ENCODE peak calls at places on chromosomes 1 and 21, in ten cellular contexts. K is CD8-positive, alpha-beta T cell; T is ovary; M is Caco-2; F is PC-3; Q is IMR-90; O is CD4-positive, CD25-positive, alpha-beta regulatory T cell; H is prostate gland; E is endodermal cell; Z is PC-9. L is an unnamed sample.

GRCh38 chr1:67256291-67257172 is 51.1 kb upstream of the IL12RB2 start:
- DNase-seq in Q (no peak), E (no peak), K (no peak), T (no peak), Z (no peak), O (no peak), M (no peak), F (no peak), H (no peak), L (no peak)

GRCh38 chr1:27862671-27863551 is 9.4 kb upstream of the THEMIS2 start:
- DNase-seq in E (no peak), H (no peak), T (no peak), O (no peak), K (no peak), M (no peak), Z (peak; percentile 92), Q (peak; percentile 99), F (peak; percentile 97), L (no peak)

GRCh38 chr1:212595787-212596714 is 12.5 kb upstream of the ATF3 start:
- DNase-seq in H (peak; percentile 38), K (peak; percentile 28), E (peak; percentile 71), F (peak; percentile 100), O (no peak), Q (peak; percentile 99), Z (peak; percentile 99), M (peak; percentile 67), T (no peak), L (no peak)

GRCh38 chr1:195584870-195585624 is 1023.2 kb downstream of the KCNT2 start:
- DNase-seq in H (no peak), Q (peak; percentile 15), K (no peak), T (no peak), Z (no peak), E (peak; percentile 73), M (peak; percentile 6), O (no peak), F (peak; percentile 58), L (no peak)

GRCh38 chr1:117232551-117232950 is 21.8 kb upstream of the VTCN1 start:
- DNase-seq in O (no peak), Q (no peak), E (no peak), F (peak; percentile 14), H (no peak), K (no peak), T (no peak), Z (peak; percentile 88), M (no peak), L (no peak)

GRCh38 chr1:9753121-9753531 is 70.6 kb downstream of the CLSTN1 start:
- DNase-seq in F (peak; percentile 56), T (peak; percentile 68), K (no peak), H (no peak), Z (no peak), O (no peak), E (no peak), Q (peak; percentile 86), M (no peak), L (no peak)

GRCh38 chr1:19656780-19657475 is 7.7 kb upstream of the HTR6 start:
- DNase-seq in Q (no peak), K (no peak), H (no peak), E (peak; percentile 73), O (no peak), F (no peak), Z (no peak), M (no peak), T (peak; percentile 46), L (no peak)

GRCh38 chr1:210792250-210792649 is 341.7 kb downstream of the KCNH1 start:
- DNase-seq in F (no peak), O (no peak), E (no peak), K (no peak), Z (no peak), M (peak; percentile 32), T (no peak), H (no peak), Q (no peak), L (no peak)

GRCh38 chr21:25636727-25637126 is 2.3 kb upstream of the JAM2 start:
- DNase-seq in O (no peak), H (no peak), E (no peak), M (no peak), T (no peak), Q (peak; percentile 23), K (no peak), F (no peak), Z (no peak), L (no peak)

GRCh38 chr21:31351438-31351837 is 7.4 kb upstream of the TIAM1 start:
- DNase-seq in M (no peak), O (no peak), Q (peak; percentile 61), H (no peak), Z (peak; percentile 91), T (no peak), E (no peak), K (no peak), F (peak; percentile 94), L (no peak)

GRCh38 chr1:178724734-178725602 is at the start of gene RALGPS2:
- DNase-seq in Z (peak; percentile 57), H (peak; percentile 63), O (peak; percentile 16), K (peak; percentile 62), E (peak; percentile 90), Q (peak; percentile 67), M (peak; percentile 78), T (peak; percentile 83), F (peak; percentile 72), L (peak; percentile 61)

GRCh38 chr1:2966940-2967725 is 54.1 kb upstream of the ACTRT2 start:
- DNase-seq in O (no peak), E (no peak), Z (no peak), K (no peak), Q (no peak), F (no peak), M (no peak), T (peak; percentile 36), H (no peak), L (peak; percentile 33)

GRCh38 chr1:2965676-2966075 is 55.6 kb upstream of the ACTRT2 start:
- DNase-seq in M (no peak), Q (no peak), F (no peak), H (no peak), E (no peak), O (no peak), K (no peak), T (no peak), Z (no peak), L (no peak)

GRCh38 chr1:2968471-2968881 is 52.8 kb upstream of the ACTRT2 start:
- DNase-seq in F (no peak), T (peak; percentile 64), Q (no peak), O (no peak), Z (no peak), E (no peak), M (no peak), H (no peak), K (no peak), L (no peak)

GRCh38 chr1:2967881-2968280 is 53.4 kb upstream of the ACTRT2 start:
- DNase-seq in E (no peak), O (no peak), F (no peak), T (peak; percentile 29), K (no peak), Q (no peak), H (no peak), M (no peak), Z (no peak), L (no peak)

DNA sequence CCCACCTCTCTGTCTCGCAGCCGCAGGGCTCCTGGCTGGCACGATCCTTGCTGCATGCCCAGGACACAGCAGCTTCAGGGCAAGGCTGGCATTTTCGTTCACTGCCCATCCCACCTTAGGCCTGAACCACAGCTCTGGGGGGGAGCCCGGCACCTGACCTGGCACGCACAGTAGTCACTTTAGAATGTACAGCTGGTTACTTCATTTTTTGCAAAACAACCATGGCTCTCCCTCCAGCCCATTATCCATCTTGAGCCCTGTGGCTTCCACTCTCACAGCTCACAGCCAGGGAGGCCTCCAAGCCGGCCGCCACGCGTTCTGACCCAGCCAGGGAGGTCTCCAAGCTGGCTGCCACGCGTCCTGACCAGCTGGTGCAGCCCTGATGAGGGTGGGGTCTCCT is 54.8 kb upstream of the ACTRT2 start:
- DNase-seq in M (no peak), H (no peak), O (no peak), F (no peak), Q (no peak), E (no peak), T (peak; percentile 48), K (no peak), Z (no peak), L (no peak)
- H3K9me3 ChIP-seq in M (no peaks in the 10 kb centered on the region), H (no peaks in the 10 kb centered on the region), O (no peaks in the 10 kb centered on the region), F (peaks cover 4% of the 10 kb centered on the region), Q (peaks cover 70% of the 10 kb centered on the region), E (peaks cover 36% of the 10 kb centered on the region), T (no peaks in the 10 kb centered on the region), K (no peaks in the 10 kb centered on the region), Z (no peaks in the 10 kb centered on the region), L (no peaks in the 10 kb centered on the region)

GRCh38 chr1:23601104-23601967 is 42.0 kb upstream of the ID3 start:
- DNase-seq in F (no peak), Q (no peak), T (no peak), K (no peak), O (no peak), Z (no peak), E (no peak), H (no peak), M (no peak), L (peak; percentile 67)
- H3K4me3 ChIP-seq in F (no peak overlapping the region), Q (no peak overlapping the region), T (no peak overlapping the region), K (peak overlapping the region; percentile 63), O (peak overlapping the region; percentile 41), Z (no peak overlapping the region), E (no peak overlapping the region), H (no peak overlapping the region), M (no peak overlapping the region), L (peak overlapping the region; percentile 56)

DNA sequence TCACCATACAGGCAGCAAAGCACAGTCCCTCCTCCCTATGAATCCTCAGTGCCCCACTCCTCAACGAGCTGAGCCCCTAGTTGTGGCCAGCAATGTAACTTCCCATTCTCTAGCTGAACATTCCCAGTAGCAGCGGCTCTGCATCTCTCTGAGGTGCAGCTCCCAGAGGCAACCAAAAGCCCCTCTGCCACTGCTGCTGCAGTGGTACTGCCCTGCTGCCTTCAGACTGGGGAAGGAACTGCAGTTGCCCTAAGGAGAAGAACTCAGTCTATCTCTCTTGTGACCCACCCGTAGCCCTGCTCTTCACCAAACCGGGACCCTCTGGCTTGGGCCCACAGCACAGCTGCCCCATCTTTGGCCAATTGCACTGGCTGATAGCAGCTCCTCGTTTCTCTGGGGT is 31.6 kb downstream of the PYHIN1 start:
- DNase-seq in E (peak; percentile 61), M (no peak), Q (no peak), O (no peak), K (no peak), H (no peak), F (no peak), Z (no peak), T (no peak), L (no peak)
- H3K9me3 ChIP-seq in E (no peaks in the 10 kb centered on the region), M (no peaks in the 10 kb centered on the region), Q (no peaks in the 10 kb centered on the region), O (peaks cover 24% of the 10 kb centered on the region), K (no peaks in the 10 kb centered on the region), H (no peaks in the 10 kb centered on the region), F (no peaks in the 10 kb centered on the region), Z (no peaks in the 10 kb centered on the region), T (no peaks in the 10 kb centered on the region), L (peaks cover 5% of the 10 kb centered on the region)

DNA sequence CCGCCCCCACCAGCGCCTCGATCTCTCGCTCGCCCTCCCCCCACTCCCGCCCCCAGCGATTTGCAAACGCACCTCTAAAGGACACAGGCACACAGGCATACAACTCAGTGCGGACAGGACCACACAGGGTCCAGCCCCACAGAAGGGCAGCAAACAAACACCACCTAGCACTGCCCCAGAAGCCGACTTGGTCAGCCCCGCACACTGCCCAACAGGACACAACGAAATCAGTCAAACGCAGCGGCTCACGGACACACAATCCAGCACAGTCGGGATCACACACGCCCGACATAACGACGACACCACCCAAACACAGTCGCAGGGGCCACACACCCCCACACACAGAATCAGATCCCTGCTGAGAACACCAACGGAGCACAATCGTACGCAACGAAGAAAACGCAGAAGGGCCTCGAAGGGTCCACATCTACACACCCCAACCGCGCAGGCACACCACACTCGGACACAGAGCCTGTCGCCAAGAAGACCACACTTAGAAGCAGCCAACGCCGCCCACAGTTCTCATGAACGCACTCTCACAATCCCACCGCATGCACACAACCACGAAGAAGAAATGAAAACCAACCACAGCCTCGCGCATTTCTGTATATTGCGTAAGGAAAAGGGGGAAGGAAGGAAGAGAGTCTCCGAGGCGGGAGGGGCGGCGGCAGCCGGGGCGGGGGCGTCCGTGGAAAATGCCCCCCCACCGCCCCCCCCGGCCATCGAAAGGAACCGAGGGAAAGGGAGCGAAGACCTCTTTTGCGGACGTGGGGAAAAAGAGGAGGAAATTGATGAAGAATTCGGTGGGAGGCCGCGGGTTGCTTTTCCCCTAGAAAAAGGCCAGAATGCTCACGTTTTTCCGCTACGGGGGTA is 475 bp downstream of the TAL1 start:
- DNase-seq in E (peak; percentile 78), M (peak; percentile 41), F (no peak), O (no peak), T (no peak), H (no peak), Q (peak; percentile 33), K (no peak), Z (no peak), L (no peak)
- H3K4me3 ChIP-seq in E (peak overlapping the region; percentile 65), M (peak overlapping the region; percentile 73), F (no peak overlapping the region), O (peak overlapping the region; percentile 61), T (peak overlapping the region; percentile 10), H (peak overlapping the region; percentile 16), Q (no peak overlapping the region), K (peak overlapping the region; percentile 60), Z (no peak overlapping the region), L (peak overlapping the region; percentile 67)